ENCODE peak calls at places on chromosome 10, in nine cellular contexts. H is body of pancreas; D is AG09309; A is right lobe of liver; C is fibroblast of mammary gland; X is OCI-LY7; W is prostate gland; Q is HepG2; E is CD8-positive, alpha-beta memory T cell. S is an unnamed sample.

GRCh38 chr10:124152781-124153600 is 59.6 kb upstream of the CHST15 start:
- DNase-seq in H (peak), D (peak), A (peak), C (peak), X (peak), W (peak), Q (peak), E (no peak), S (peak)

GRCh38 chr10:113051456-113051855 is 101.4 kb downstream of the TCF7L2 start:
- DNase-seq in H (no peak), D (no peak), A (no peak), C (no peak), X (no peak), W (no peak), Q (no peak), E (no peak), S (no peak)

GRCh38 chr10:20767028-20767427 is 130.1 kb downstream of the NEBL start:
- DNase-seq in H (no peak), D (no peak), A (no peak), C (peak), X (no peak), W (no peak), Q (no peak), E (no peak), S (no peak)

GRCh38 chr10:131825960-131826650 is 74.7 kb upstream of the PPP2R2D start:
- DNase-seq in H (no peak), D (no peak), A (peak), C (no peak), X (no peak), W (no peak), Q (no peak), E (no peak), S (no peak)

GRCh38 chr10:86960003-86960862 is 1.8 kb downstream of the SNCG start:
- DNase-seq in H (no peak), D (no peak), A (no peak), C (peak), X (peak), W (no peak), Q (peak), E (peak), S (peak)

GRCh38 chr10:130994191-130994590 is 317.3 kb downstream of the TCERG1L start:
- DNase-seq in H (no peak), D (no peak), A (no peak), C (no peak), X (no peak), W (no peak), Q (no peak), E (no peak), S (no peak)

GRCh38 chr10:31804416-31804815 is 124.2 kb downstream of the ARHGAP12 start:
- DNase-seq in H (no peak), D (no peak), A (no peak), C (no peak), X (no peak), W (no peak), Q (no peak), E (no peak), S (no peak)

GRCh38 chr10:56360583-56360966 is 484 bp downstream of the ZWINT start:
- DNase-seq in H (no peak), D (no peak), A (no peak), C (no peak), X (no peak), W (no peak), Q (no peak), E (no peak), S (no peak)

GRCh38 chr10:19816420-19817250 is at the start of gene PLXDC2:
- DNase-seq in H (peak), D (no peak), A (peak), C (peak), X (no peak), W (peak), Q (no peak), E (no peak), S (peak)

GRCh38 chr10:132537713-132538020 is at the start of gene INPP5A:
- DNase-seq in H (no peak), D (no peak), A (no peak), C (no peak), X (no peak), W (no peak), Q (no peak), E (no peak), S (no peak)

GRCh38 chr10:73182568-73182967 is 14.6 kb downstream of the FAM149B1 start:
- DNase-seq in H (no peak), D (peak), A (no peak), C (peak), X (no peak), W (no peak), Q (no peak), E (no peak), S (no peak)

GRCh38 chr10:22711373-22711772 is 3.0 kb downstream of the PIP4K2A start:
- DNase-seq in H (no peak), D (no peak), A (no peak), C (no peak), X (no peak), W (no peak), Q (no peak), E (no peak), S (no peak)

GRCh38 chr10:22308390-22308789 is 7.8 kb upstream of the COMMD3 start:
- DNase-seq in H (no peak), D (no peak), A (no peak), C (peak), X (no peak), W (no peak), Q (no peak), E (no peak), S (no peak)

GRCh38 chr10:133388265-133388972 is 5.5 kb upstream of the MTG1 start:
- DNase-seq in H (no peak), D (no peak), A (peak), C (no peak), X (peak), W (no peak), Q (peak), E (no peak), S (peak)

GRCh38 chr10:71312840-71313789 is 5.9 kb upstream of the SLC29A3 start:
- DNase-seq in H (peak), D (peak), A (no peak), C (peak), X (no peak), W (peak), Q (no peak), E (no peak), S (peak)

GRCh38 chr10:105041956-105042355 is 400.9 kb downstream of the SORCS3 start:
- DNase-seq in H (peak), D (no peak), A (no peak), C (no peak), X (no peak), W (no peak), Q (no peak), E (no peak), S (no peak)

GRCh38 chr10:33661580-33662269 is 327.3 kb upstream of the NRP1 start:
- DNase-seq in H (peak), D (peak), A (peak), C (peak), X (no peak), W (peak), Q (peak), E (no peak), S (peak)

GRCh38 chr10:89684604-89685003 is 16.8 kb upstream of the KIF20B start:
- DNase-seq in H (no peak), D (no peak), A (no peak), C (peak), X (no peak), W (no peak), Q (no peak), E (no peak), S (no peak)

GRCh38 chr10:29465384-29465783 is 169.4 kb downstream of the SVIL start:
- DNase-seq in H (no peak), D (no peak), A (no peak), C (no peak), X (no peak), W (no peak), Q (peak), E (no peak), S (no peak)

GRCh38 chr10:128337860-128338378 is 211.7 kb upstream of the MKI67 start:
- DNase-seq in H (no peak), D (no peak), A (no peak), C (no peak), X (no peak), W (peak), Q (no peak), E (no peak), S (no peak)

GRCh38 chr10:44385726-44386438 is 985 bp upstream of the CXCL12 start:
- DNase-seq in H (no peak), D (no peak), A (no peak), C (no peak), X (no peak), W (no peak), Q (no peak), E (no peak), S (peak)
- H3K4me3 ChIP-seq in H (no peak), D (no peak), A (peak), C (no peak), X (no peak), W (peak), Q (no peak), E (no peak), S (no peak)

GRCh38 chr10:17454181-17454800 is at the start of gene ST8SIA6:
- DNase-seq in H (peak), D (no peak), A (peak), C (peak), X (no peak), W (peak), Q (no peak), E (peak), S (peak)

GRCh38 chr10:17453035-17453376 is 1.4 kb downstream of the ST8SIA6 start:
- DNase-seq in H (no peak), D (no peak), A (no peak), C (no peak), X (no peak), W (no peak), Q (no peak), E (no peak), S (no peak)

GRCh38 chr10:17453377-17454091 is 861 bp downstream of the ST8SIA6 start:
- DNase-seq in H (peak), D (no peak), A (peak), C (no peak), X (no peak), W (peak), Q (no peak), E (peak), S (peak)

GRCh38 chr10:17456032-17456548 is 1.7 kb upstream of the ST8SIA6 start:
- DNase-seq in H (no peak), D (no peak), A (no peak), C (no peak), X (no peak), W (no peak), Q (no peak), E (no peak), S (no peak)

GRCh38 chr10:17454801-17455520 is 566 bp upstream of the ST8SIA6 start:
- DNase-seq in H (no peak), D (no peak), A (no peak), C (no peak), X (no peak), W (no peak), Q (no peak), E (no peak), S (no peak)
- H3K4me3 ChIP-seq in H (peak), D (peak), A (peak), C (peak), X (no peak), W (peak), Q (no peak), E (peak), S (peak)

GRCh38 chr10:98338896-98339295 is 70.9 kb upstream of the LOXL4 start:
- DNase-seq in H (no peak), D (no peak), A (no peak), C (peak), X (no peak), W (no peak), Q (no peak), E (no peak), S (no peak)
- H3K4me3 ChIP-seq in H (no peak), D (no peak), A (no peak), C (no peak), X (no peak), W (no peak), Q (no peak), E (no peak), S (no peak)

DNA sequence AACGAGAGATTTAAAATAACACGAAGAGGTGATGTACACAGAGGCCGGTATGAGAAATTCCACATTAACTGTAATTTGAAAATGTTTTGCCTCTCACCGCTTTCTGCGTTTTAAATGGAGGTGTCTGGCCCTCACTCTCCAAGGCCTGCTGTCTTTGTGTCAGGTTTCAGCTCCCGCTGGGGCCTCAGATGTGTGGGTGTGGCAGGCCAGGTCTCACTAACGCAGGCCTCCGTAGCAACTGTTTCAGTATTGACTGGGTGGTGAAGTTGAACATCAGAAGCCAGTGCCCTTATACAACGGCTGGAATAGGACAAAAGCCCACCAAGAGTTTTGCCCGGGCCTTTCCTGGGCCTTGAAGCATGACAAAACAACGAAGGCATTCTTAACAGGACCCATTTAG is 303.1 kb downstream of the ADARB2 start:
- DNase-seq in H (no peak), D (no peak), A (no peak), C (no peak), X (no peak), W (no peak), Q (no peak), E (no peak), S (no peak)
- H3K4me3 ChIP-seq in H (no peak), D (no peak), A (no peak), C (no peak), X (no peak), W (no peak), Q (no peak), E (no peak), S (no peak)

DNA sequence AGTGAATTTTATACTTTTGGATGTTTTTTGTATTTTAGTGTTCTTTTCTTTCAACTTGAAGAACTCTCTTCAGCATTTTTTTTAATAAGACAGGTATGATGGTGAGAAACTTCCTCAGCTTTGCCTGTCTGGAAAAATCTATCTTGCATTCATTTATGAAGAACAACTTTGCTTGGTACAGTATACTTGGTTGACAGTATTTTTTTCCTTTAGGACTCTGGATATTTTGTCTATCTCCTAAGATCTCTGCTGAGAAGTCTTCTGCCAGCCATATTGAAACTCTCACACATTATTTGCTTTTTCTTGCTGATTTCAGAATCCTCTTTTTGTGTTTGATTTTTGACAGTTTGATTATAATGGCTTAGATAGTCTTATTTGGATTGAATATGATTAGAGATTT is 405.0 kb upstream of the GHITM start:
- DNase-seq in H (no peak), D (no peak), A (no peak), C (no peak), X (no peak), W (no peak), Q (no peak), E (no peak), S (no peak)
- H3K4me3 ChIP-seq in H (no peak), D (no peak), A (no peak), C (no peak), X (no peak), W (no peak), Q (no peak), E (no peak), S (no peak)

GRCh38 chr10:12160664-12161063 is 31.2 kb downstream of the SEC61A2 start:
- DNase-seq in H (no peak), D (no peak), A (no peak), C (no peak), X (no peak), W (no peak), Q (no peak), E (no peak), S (no peak)

GRCh38 chr10:12154516-12154915 is 25.0 kb downstream of the SEC61A2 start:
- DNase-seq in H (no peak), D (no peak), A (no peak), C (no peak), X (no peak), W (no peak), Q (no peak), E (no peak), S (no peak)

GRCh38 chr10:12156367-12157123 is 27.1 kb downstream of the SEC61A2 start:
- DNase-seq in H (no peak), D (no peak), A (peak), C (no peak), X (no peak), W (no peak), Q (peak), E (no peak), S (no peak)
- H3K4me3 ChIP-seq in H (no peak), D (no peak), A (no peak), C (no peak), X (no peak), W (no peak), Q (no peak), E (no peak), S (no peak)

GRCh38 chr10:103555712-103556111 is 62.2 kb downstream of the NEURL1 start:
- DNase-seq in H (no peak), D (no peak), A (no peak), C (no peak), X (no peak), W (no peak), Q (no peak), E (no peak), S (no peak)
- H3K4me3 ChIP-seq in H (no peak), D (peak), A (no peak), C (no peak), X (no peak), W (peak), Q (no peak), E (peak), S (peak)

GRCh38 chr10:88399240-88399639 is 183.9 kb downstream of the RNLS start:
- DNase-seq in H (no peak), D (no peak), A (no peak), C (no peak), X (no peak), W (no peak), Q (no peak), E (no peak), S (no peak)
- H3K4me3 ChIP-seq in H (no peak), D (no peak), A (no peak), C (no peak), X (no peak), W (no peak), Q (no peak), E (no peak), S (no peak)